ENCODE peak calls at places on chromosomes 1 and 21, in six cellular contexts. N is GM12878, B is HCT116, H is H1, Z is K562, A is HepG2. O is an unnamed sample.

GRCh38 chr1:226051356-226051755 is 11.2 kb upstream of the H3-3A start:
- DNase-seq in H (no peak), A (no peak), Z (no peak), N (no peak), B (no peak), O (no peak)

GRCh38 chr1:119743776-119744597 is 24.7 kb downstream of the HMGCS2 start:
- DNase-seq in A (peak), N (peak), H (peak), B (peak), Z (peak), O (peak)

GRCh38 chr1:41935226-41935625 is 16.5 kb upstream of the HIVEP3 start:
- DNase-seq in N (no peak), H (no peak), Z (no peak), A (no peak), B (no peak), O (no peak)

GRCh38 chr1:2637472-2637871 is 4.7 kb upstream of the MMEL1 start:
- DNase-seq in A (no peak), N (no peak), H (no peak), B (no peak), Z (no peak), O (no peak)

GRCh38 chr21:45147473-45148315 is 73.3 kb downstream of the ADARB1 start:
- DNase-seq in B (no peak), Z (peak), A (no peak), N (no peak), H (no peak), O (no peak)

GRCh38 chr1:177432897-177433296 is 262.1 kb downstream of the BRINP2 start:
- DNase-seq in N (no peak), A (no peak), B (no peak), Z (no peak), H (no peak), O (no peak)

GRCh38 chr1:116203192-116203723 is 92.1 kb downstream of the MAB21L3 start:
- DNase-seq in H (no peak), N (no peak), A (no peak), Z (no peak), B (no peak), O (no peak)

GRCh38 chr1:43348809-43349593 is 9.8 kb upstream of the CDC20 start:
- DNase-seq in N (no peak), Z (peak), A (peak), H (peak), B (peak), O (peak)

GRCh38 chr21:43734830-43735229 is 15.9 kb downstream of the PDXK start:
- DNase-seq in H (no peak), B (no peak), Z (no peak), N (no peak), A (no peak), O (no peak)

GRCh38 chr1:19484793-19485361 is 462 bp downstream of the CAPZB start:
- DNase-seq in A (no peak), N (no peak), Z (peak), B (no peak), H (no peak), O (no peak)

DNA sequence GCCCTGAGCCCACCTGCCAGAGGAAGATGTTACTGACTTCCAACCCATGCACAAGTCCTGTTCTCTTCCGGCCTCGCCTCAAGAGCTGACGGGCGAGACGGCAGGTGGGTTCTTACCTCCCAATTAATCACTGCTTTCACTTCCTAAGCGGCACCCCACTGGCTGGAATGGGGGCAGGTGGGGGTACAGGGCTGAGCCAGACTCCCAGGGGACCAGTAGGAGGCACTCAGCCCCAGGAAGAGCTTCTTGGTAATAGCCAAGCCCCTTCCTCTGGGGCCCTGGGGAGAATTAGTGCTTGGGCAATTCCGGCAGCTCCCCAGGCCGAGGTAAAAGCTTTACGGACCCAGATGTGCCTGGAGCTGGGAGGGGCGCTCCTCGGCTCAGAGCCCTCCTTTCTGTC is 9.7 kb downstream of the CNTN2 start:
- DNase-seq in B (no peak), A (no peak), H (no peak), Z (no peak), N (no peak), O (no peak)
- TF ChIP-seq ZNF274 in B (no peak), A (no peak), H (no peak), Z (no peak), N (no peak), O (no peak)

GRCh38 chr1:21018673-21019072 is 158.0 kb downstream of the EIF4G3 start:
- DNase-seq in Z (no peak), B (no peak), H (no peak), N (no peak), A (no peak), O (no peak)

GRCh38 chr1:21024918-21025317 is 151.8 kb downstream of the EIF4G3 start:
- DNase-seq in A (no peak), N (no peak), H (no peak), Z (no peak), B (no peak), O (no peak)

GRCh38 chr1:21021311-21021710 is 155.4 kb downstream of the EIF4G3 start:
- DNase-seq in H (no peak), B (no peak), Z (no peak), N (no peak), A (no peak), O (no peak)

GRCh38 chr1:21020151-21020550 is 156.5 kb downstream of the EIF4G3 start:
- DNase-seq in N (no peak), B (no peak), H (no peak), A (no peak), Z (no peak), O (no peak)

DNA sequence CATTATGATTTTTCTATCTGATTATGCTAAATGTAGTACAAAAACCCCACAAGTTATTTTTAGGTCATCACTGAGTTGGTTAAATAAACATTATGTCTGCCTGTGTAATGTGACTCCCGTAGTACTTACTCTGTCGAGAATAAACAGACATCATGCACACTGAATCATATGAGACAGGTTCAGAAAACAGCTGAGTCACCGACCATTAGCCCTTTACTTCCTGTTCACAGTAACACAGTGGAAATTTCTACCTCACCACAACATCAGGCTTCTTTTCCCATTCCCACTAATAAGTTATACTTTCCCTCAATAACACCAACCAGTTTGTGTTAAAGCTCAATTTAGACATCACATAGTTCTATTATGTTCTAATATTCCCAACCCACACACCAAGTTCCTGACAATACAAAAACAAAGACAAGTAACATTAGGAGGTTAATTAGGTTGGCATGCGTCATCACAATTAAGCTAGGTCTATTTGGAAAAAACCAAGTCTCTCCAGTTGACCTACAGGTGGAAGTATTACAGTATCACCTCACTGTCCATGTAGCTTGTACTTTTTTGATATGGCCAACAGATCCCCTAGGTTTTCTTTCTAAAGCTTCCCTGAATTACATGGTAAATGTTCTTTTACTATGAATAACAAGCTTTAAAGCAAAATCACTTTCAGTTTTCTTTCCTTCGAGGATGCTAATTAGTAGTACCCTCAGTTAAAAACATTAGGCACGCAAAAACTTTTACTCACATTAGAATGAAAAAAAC is 154.2 kb downstream of the EIF4G3 start:
- DNase-seq in A (peak), H (no peak), N (peak), Z (peak), B (peak), O (no peak)
- TF ChIP-seq ZNF274 in A (no peak), H (no peak), N (no peak), Z (no peak), B (no peak), O (no peak)

GRCh38 chr1:200738348-200738732 is 353 bp upstream of the CAMSAP2 start:
- DNase-seq in A (no peak), Z (no peak), H (no peak), N (no peak), B (no peak), O (no peak)

GRCh38 chr1:200738733-200739498 is at the start of gene CAMSAP2:
- DNase-seq in Z (peak), N (no peak), B (peak), A (peak), H (no peak), O (peak)

GRCh38 chr1:200740291-200741212 is 1.9 kb downstream of the CAMSAP2 start:
- DNase-seq in Z (no peak), N (no peak), H (no peak), B (no peak), A (no peak), O (no peak)

GRCh38 chr1:200737647-200738296 is 921 bp upstream of the CAMSAP2 start:
- DNase-seq in B (no peak), H (no peak), A (no peak), Z (no peak), N (no peak), O (no peak)

DNA sequence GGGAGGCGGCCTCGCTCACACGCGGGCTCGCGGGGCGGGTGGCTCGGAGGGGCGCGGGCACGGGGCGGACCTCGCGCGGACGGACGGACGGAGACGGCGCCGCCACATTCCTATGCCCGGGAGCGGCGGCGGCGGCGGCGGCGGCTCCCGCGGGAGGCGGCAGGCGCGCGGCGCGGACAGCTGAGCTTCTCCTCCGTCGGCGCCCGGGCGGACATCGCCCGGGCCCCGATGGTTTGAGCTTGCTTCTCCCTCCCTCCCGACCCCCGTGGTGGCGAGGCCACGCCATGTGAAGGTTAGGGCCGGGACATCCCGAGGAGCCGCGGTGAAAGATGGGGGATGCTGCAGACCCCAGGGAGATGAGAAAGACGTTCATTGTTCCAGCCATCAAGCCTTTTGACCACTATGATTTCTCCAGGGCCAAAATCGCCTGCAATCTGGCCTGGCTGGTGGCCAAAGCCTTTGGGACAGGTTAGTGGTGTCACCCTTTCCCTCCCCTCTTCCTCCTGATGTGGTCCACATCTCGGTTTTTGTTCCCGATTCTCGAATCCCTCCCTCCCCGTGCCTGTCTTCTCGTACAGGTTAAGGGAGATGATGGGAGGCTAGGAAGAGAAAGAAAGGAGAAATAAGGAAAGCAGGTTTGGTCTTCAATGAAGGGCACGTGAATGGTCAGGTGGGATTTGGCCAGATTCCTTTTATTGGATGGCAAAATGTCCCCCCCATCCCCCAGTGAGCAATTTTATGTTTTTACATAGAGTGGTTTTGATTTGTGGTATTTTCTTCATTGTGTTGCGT is 1.0 kb downstream of the CAMSAP2 start:
- DNase-seq in A (peak), Z (no peak), B (no peak), N (no peak), H (no peak), O (peak)
- TF ChIP-seq ZNF274 in A (no peak), Z (no peak), B (no peak), N (no peak), H (no peak), O (no peak)

DNA sequence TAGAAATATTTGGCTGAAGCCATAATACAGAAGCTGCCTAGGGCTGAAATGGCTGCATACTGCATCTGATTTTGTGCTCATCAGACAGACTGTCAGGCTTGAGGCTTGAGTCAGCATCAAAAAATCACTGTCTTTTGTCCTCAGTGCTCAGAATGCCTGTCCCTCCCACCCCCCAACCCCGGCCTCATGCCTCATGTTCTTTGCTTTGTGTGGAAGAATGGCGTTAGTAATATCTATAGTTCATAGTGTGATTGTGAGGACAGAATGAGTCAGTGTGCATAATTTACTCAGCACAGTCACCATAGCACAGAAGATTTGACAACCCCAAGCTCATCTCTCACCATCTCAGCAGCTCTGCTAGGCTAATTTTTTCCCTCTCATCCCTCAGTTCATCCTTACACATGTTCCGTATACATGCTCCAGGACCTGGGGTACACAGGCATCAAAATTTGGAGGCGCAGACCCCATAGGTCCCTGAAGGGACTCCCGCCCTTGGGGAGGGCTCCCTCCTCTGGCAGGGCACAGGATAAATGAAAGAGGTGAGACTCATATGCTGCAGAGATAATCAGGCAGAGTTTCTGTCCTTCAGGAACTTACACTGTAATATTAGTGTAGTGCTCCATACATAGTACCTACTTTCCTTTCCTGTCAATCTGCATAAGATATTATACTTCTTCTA is 159.1 kb upstream of the C8B start:
- DNase-seq in Z (no peak), H (no peak), A (no peak), N (no peak), B (no peak), O (no peak)
- TF ChIP-seq ZNF274 in Z (no peak), H (no peak), A (no peak), N (no peak), B (no peak), O (no peak)

GRCh38 chr1:89635825-89636815 is 3.2 kb downstream of the LRRC8C start:
- DNase-seq in A (no peak), H (no peak), N (no peak), Z (no peak), B (no peak), O (no peak)
- TF ChIP-seq ZNF274 in A (no peak), H (no peak), N (no peak), Z (no peak), B (no peak), O (no peak)

GRCh38 chr1:173682174-173682573 is 12.5 kb upstream of the ANKRD45 start:
- DNase-seq in Z (no peak), N (no peak), H (no peak), B (no peak), A (no peak), O (no peak)
- TF ChIP-seq ZNF274 in Z (no peak), N (no peak), H (no peak), B (no peak), A (no peak), O (no peak)

GRCh38 chr1:162774007-162774406 is 16.5 kb upstream of the HSD17B7 start:
- DNase-seq in A (no peak), Z (no peak), B (no peak), N (no peak), H (no peak), O (no peak)

GRCh38 chr1:162772571-162773154 is 17.8 kb upstream of the HSD17B7 start:
- DNase-seq in B (no peak), A (no peak), N (no peak), Z (no peak), H (no peak), O (no peak)
- TF ChIP-seq ZNF274 in B (no peak), A (no peak), N (no peak), Z (no peak), H (no peak), O (no peak)

DNA sequence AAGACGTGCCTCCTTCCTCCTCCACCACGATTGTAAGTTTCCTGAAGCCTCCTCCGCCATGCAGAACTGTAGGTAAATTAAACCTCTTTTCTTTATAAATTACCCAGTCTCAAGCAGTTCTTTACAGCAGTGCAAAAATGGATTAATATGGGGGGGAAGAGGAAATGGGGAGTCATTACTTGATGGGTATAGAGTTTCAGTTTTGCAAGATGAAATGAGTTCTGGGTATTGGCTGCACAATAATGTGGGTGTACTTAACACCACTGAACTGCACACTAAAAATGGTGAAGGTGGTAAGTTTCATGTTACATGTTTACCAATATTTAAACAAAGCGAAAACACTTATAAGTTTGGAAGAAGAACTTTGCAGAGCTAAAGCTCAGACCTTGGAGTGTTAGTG is 24.3 kb upstream of the DISP1 start:
- DNase-seq in N (no peak), B (no peak), Z (no peak), H (no peak), A (no peak), O (no peak)
- TF ChIP-seq ZNF274 in N (no peak), B (no peak), Z (no peak), H (no peak), A (no peak), O (no peak)

DNA sequence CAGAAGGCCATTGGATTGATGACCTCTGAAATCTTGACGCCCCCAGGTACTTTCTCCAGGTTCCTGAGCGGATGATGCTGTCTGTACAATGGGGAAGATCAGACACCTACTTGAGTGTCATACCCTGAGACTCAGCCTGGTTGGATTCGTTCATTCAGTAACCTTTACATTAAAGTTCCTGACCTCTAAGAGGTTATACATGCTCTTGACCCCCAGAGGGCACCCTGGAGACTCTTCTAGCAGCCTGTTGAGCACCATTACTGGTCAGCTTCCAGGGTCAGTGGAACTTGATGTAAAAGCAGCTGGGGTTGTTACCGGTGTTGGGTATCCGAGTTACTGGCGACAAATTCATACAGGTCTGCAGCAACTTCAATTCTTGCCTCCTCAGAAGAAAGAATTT is 114.3 kb upstream of the ZNF678 start:
- DNase-seq in N (no peak), B (no peak), A (peak), H (no peak), Z (peak), O (peak)
- TF ChIP-seq ZNF274 in N (no peak), B (no peak), A (no peak), H (no peak), Z (no peak), O (no peak)